ENCODE peak calls at places on chromosomes 7 and 10, in four cellular contexts. One of them, this sample, is unnamed.

GRCh38 chr7:94008537-94008936 is 4.4 kb upstream of the BET1 start:
- DNase-seq in H1: no peak
- DNase-seq in HepG2: no peak
- DNase-seq in K562: no peak
- DNase-seq in this sample: no peak

GRCh38 chr7:121084256-121084655 is 95.7 kb downstream of the CPED1 start:
- DNase-seq in H1: no peak
- DNase-seq in HepG2: no peak
- DNase-seq in K562: no peak
- DNase-seq in this sample: no peak

GRCh38 chr7:102993532-102994029 is 80.8 kb downstream of the LRRC17 start:
- DNase-seq in H1: no peak
- DNase-seq in K562: no peak
- DNase-seq in HepG2: no peak
- DNase-seq in this sample: no peak

GRCh38 chr10:88979153-88979562 is 11.4 kb upstream of the FAS start:
- DNase-seq in HepG2: no peak
- DNase-seq in K562: peak
- DNase-seq in H1: no peak
- DNase-seq in this sample: no peak

GRCh38 chr10:34727595-34728033 is 87.5 kb downstream of the PARD3 start:
- DNase-seq in K562: no peak
- DNase-seq in HepG2: peak
- DNase-seq in H1: no peak
- DNase-seq in this sample: no peak

GRCh38 chr10:27620425-27621397 is 116.6 kb downstream of the RAB18 start:
- DNase-seq in HepG2: no peak
- DNase-seq in K562: no peak
- DNase-seq in H1: no peak
- DNase-seq in this sample: no peak

GRCh38 chr7:43652364-43652763 is 69.5 kb downstream of the STK17A start:
- DNase-seq in K562: no peak
- DNase-seq in H1: no peak
- DNase-seq in HepG2: no peak
- DNase-seq in this sample: no peak

GRCh38 chr10:119416855-119417254 is 125.7 kb downstream of the RGS10 start:
- DNase-seq in H1: peak
- DNase-seq in HepG2: peak
- DNase-seq in K562: peak
- DNase-seq in this sample: peak

GRCh38 chr7:126605056-126605455 is 647.7 kb downstream of the GRM8 start:
- DNase-seq in HepG2: no peak
- DNase-seq in K562: no peak
- DNase-seq in H1: no peak
- DNase-seq in this sample: no peak

GRCh38 chr7:45055594-45056219 is 33.1 kb downstream of the NACAD start:
- DNase-seq in H1: no peak
- DNase-seq in K562: no peak
- DNase-seq in HepG2: no peak
- DNase-seq in this sample: no peak

GRCh38 chr7:1811850-1812692 is 142.0 kb downstream of the ELFN1 start:
- DNase-seq in H1: no peak
- DNase-seq in K562: no peak
- DNase-seq in HepG2: peak
- DNase-seq in this sample: no peak

GRCh38 chr7:55130079-55130476 is 111.3 kb downstream of the EGFR start:
- DNase-seq in HepG2: no peak
- DNase-seq in K562: no peak
- DNase-seq in H1: no peak
- DNase-seq in this sample: no peak

GRCh38 chr10:79490400-79491081 is 21.8 kb upstream of the EIF5AL1 start:
- DNase-seq in K562: no peak
- DNase-seq in HepG2: no peak
- DNase-seq in H1: no peak
- DNase-seq in this sample: no peak
- TF ChIP-seq FOSL1 in K562: no peak
- TF ChIP-seq FOSL1 in HepG2: no peak
- TF ChIP-seq FOSL1 in H1: no peak
- TF ChIP-seq FOSL1 in this sample: no peak

GRCh38 chr7:35714862-35715261 is 19.9 kb upstream of the HERPUD2 start:
- DNase-seq in HepG2: no peak
- DNase-seq in H1: no peak
- DNase-seq in K562: no peak
- DNase-seq in this sample: no peak
- TF ChIP-seq ZNF274 in HepG2: no peak
- TF ChIP-seq ZNF274 in H1: no peak
- TF ChIP-seq ZNF274 in K562: no peak
- TF ChIP-seq ZNF274 in this sample: no peak

GRCh38 chr10:42551582-42552187 is 86.7 kb downstream of the ZNF33B start:
- DNase-seq in HepG2: peak
- DNase-seq in H1: no peak
- DNase-seq in K562: no peak
- DNase-seq in this sample: no peak
- TF ChIP-seq FOSL1 in HepG2: no peak
- TF ChIP-seq FOSL1 in H1: no peak
- TF ChIP-seq FOSL1 in K562: no peak
- TF ChIP-seq FOSL1 in this sample: no peak

GRCh38 chr10:76675561-76675950 is 962.1 kb downstream of the KCNMA1 start:
- DNase-seq in H1: no peak
- DNase-seq in HepG2: no peak
- DNase-seq in K562: no peak
- DNase-seq in this sample: no peak

DNA sequence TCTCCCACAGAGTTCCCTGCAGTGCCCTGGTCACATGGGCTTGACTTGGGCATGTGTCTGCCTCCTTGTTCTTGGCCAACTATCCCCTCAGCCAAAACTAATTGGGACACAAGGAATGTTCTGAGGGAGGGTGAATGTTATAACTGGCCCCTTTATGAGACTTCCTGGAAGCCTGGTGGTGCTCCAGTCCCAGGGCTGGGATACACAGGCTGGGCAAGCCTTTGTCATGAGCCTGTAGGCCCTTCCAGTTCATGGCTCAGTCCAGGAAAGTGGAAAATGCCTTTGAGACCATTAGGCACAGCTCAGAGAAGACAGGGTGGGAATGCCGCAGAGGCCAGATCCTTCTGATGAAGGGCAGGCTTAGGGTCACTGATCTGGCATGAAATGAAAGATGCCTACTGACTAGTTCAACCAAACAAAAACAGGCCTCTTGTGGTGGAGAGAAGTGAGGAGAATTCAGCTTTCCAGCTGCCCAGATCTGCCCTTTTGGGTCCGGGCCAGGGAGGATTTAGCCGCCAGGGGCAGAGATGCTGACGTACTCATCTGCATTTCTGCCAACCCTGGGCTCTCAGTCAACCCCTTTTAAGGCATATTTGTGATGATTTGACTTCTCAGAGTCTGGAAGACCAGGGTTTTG is 961.5 kb downstream of the KCNMA1 start:
- DNase-seq in H1: no peak
- DNase-seq in HepG2: no peak
- DNase-seq in K562: no peak
- DNase-seq in this sample: no peak
- TF ChIP-seq ZNF274 in H1: no peak
- TF ChIP-seq ZNF274 in HepG2: no peak
- TF ChIP-seq ZNF274 in K562: no peak
- TF ChIP-seq ZNF274 in this sample: no peak

GRCh38 chr10:16779375-16779774 is 37.8 kb downstream of the RSU1 start:
- DNase-seq in H1: no peak
- DNase-seq in K562: no peak
- DNase-seq in HepG2: no peak
- DNase-seq in this sample: no peak

GRCh38 chr10:16780338-16780880 is 36.8 kb downstream of the RSU1 start:
- DNase-seq in K562: no peak
- DNase-seq in H1: no peak
- DNase-seq in HepG2: no peak
- DNase-seq in this sample: no peak

GRCh38 chr10:16773334-16773733 is 43.9 kb downstream of the RSU1 start:
- DNase-seq in K562: no peak
- DNase-seq in H1: no peak
- DNase-seq in HepG2: no peak
- DNase-seq in this sample: no peak

GRCh38 chr10:16776896-16777295 is 40.3 kb downstream of the RSU1 start:
- DNase-seq in K562: no peak
- DNase-seq in H1: no peak
- DNase-seq in HepG2: no peak
- DNase-seq in this sample: no peak

GRCh38 chr10:16777473-16778370 is 39.5 kb downstream of the RSU1 start:
- DNase-seq in H1: no peak
- DNase-seq in HepG2: peak
- DNase-seq in K562: peak
- DNase-seq in this sample: peak
- TF ChIP-seq FOSL1 in H1: no peak
- TF ChIP-seq FOSL1 in HepG2: no peak
- TF ChIP-seq FOSL1 in K562: no peak
- TF ChIP-seq FOSL1 in this sample: no peak

GRCh38 chr10:106567629-106568028 is 596.9 kb downstream of the SORCS1 start:
- DNase-seq in K562: no peak
- DNase-seq in HepG2: no peak
- DNase-seq in H1: no peak
- DNase-seq in this sample: no peak
- TF ChIP-seq ZNF274 in K562: no peak
- TF ChIP-seq ZNF274 in HepG2: no peak
- TF ChIP-seq ZNF274 in H1: no peak
- TF ChIP-seq ZNF274 in this sample: no peak

GRCh38 chr7:104700336-104700735 is 313.7 kb upstream of the KMT2E start:
- DNase-seq in H1: no peak
- DNase-seq in HepG2: no peak
- DNase-seq in K562: no peak
- DNase-seq in this sample: no peak
- TF ChIP-seq FOSL1 in H1: no peak
- TF ChIP-seq FOSL1 in HepG2: no peak
- TF ChIP-seq FOSL1 in K562: no peak
- TF ChIP-seq FOSL1 in this sample: no peak

This sample was measured in HCT116.